ENCODE peak calls at places on chromosomes 7 and 10, in four cellular contexts. One of them, this sample, is unnamed. For H3K4me1, the result is how much of the 10 kb centered on the place peaks cover.

GRCh38 chr10:17009228-17009700 is 120.3 kb downstream of the CUBN start:
- DNase-seq in heart right ventricle: no peak
- DNase-seq in SJSA1: peak
- DNase-seq in fibroblast of lung: peak
- DNase-seq in this sample: no peak

GRCh38 chr7:8434290-8435002 is 1.0 kb downstream of the NXPH1 start:
- DNase-seq in heart right ventricle: no peak
- DNase-seq in SJSA1: no peak
- DNase-seq in fibroblast of lung: no peak
- DNase-seq in this sample: no peak

GRCh38 chr7:9869566-9869965 is 1104.1 kb upstream of the PHF14 start:
- DNase-seq in heart right ventricle: no peak
- DNase-seq in SJSA1: no peak
- DNase-seq in fibroblast of lung: no peak
- DNase-seq in this sample: no peak

GRCh38 chr10:77686096-77686495 is 48.5 kb upstream of the KCNMA1 start:
- DNase-seq in heart right ventricle: no peak
- DNase-seq in SJSA1: no peak
- DNase-seq in fibroblast of lung: no peak
- DNase-seq in this sample: no peak

GRCh38 chr10:132406750-132407149 is 9.8 kb downstream of the PWWP2B start:
- DNase-seq in heart right ventricle: no peak
- DNase-seq in SJSA1: no peak
- DNase-seq in fibroblast of lung: no peak
- DNase-seq in this sample: no peak

GRCh38 chr10:17617031-17617911 is at the start of gene HACD1:
- DNase-seq in heart right ventricle: peak
- DNase-seq in SJSA1: peak
- DNase-seq in fibroblast of lung: peak
- DNase-seq in this sample: peak

GRCh38 chr10:132276706-132277105 is 31.0 kb downstream of the STK32C start:
- DNase-seq in heart right ventricle: no peak
- DNase-seq in SJSA1: no peak
- DNase-seq in fibroblast of lung: no peak
- DNase-seq in this sample: no peak

GRCh38 chr10:12194752-12195271 is 879 bp downstream of the NUDT5 start:
- DNase-seq in heart right ventricle: peak
- DNase-seq in SJSA1: peak
- DNase-seq in fibroblast of lung: peak
- DNase-seq in this sample: peak

GRCh38 chr10:68132391-68132790 is 23.1 kb downstream of the MYPN start:
- DNase-seq in heart right ventricle: no peak
- DNase-seq in SJSA1: no peak
- DNase-seq in fibroblast of lung: no peak
- DNase-seq in this sample: no peak

GRCh38 chr7:83486536-83486935 is 162.4 kb downstream of the SEMA3E start:
- DNase-seq in heart right ventricle: no peak
- DNase-seq in SJSA1: no peak
- DNase-seq in fibroblast of lung: no peak
- DNase-seq in this sample: no peak

GRCh38 chr10:67602268-67602950 is 93.6 kb downstream of the CTNNA3 start:
- DNase-seq in heart right ventricle: no peak
- DNase-seq in SJSA1: peak
- DNase-seq in fibroblast of lung: peak
- DNase-seq in this sample: peak

GRCh38 chr7:19106308-19107141 is 10.9 kb downstream of the TWIST1 start:
- DNase-seq in heart right ventricle: peak
- DNase-seq in SJSA1: peak
- DNase-seq in fibroblast of lung: no peak
- DNase-seq in this sample: no peak

GRCh38 chr7:24381919-24382505 is 98.0 kb downstream of the NPY start:
- DNase-seq in heart right ventricle: no peak
- DNase-seq in SJSA1: no peak
- DNase-seq in fibroblast of lung: peak
- DNase-seq in this sample: peak

GRCh38 chr10:75015440-75015839 is 96.0 kb upstream of the SAMD8 start:
- DNase-seq in heart right ventricle: no peak
- DNase-seq in SJSA1: no peak
- DNase-seq in fibroblast of lung: no peak
- DNase-seq in this sample: peak

GRCh38 chr10:103661198-103661950 is 167.9 kb downstream of the NEURL1 start:
- DNase-seq in heart right ventricle: peak
- DNase-seq in SJSA1: peak
- DNase-seq in fibroblast of lung: peak
- DNase-seq in this sample: no peak

GRCh38 chr10:61068471-61068870 is 124.5 kb upstream of the RHOBTB1 start:
- DNase-seq in heart right ventricle: no peak
- DNase-seq in SJSA1: no peak
- DNase-seq in fibroblast of lung: peak
- DNase-seq in this sample: no peak

GRCh38 chr10:120387326-120387725 is 69.7 kb upstream of the PLPP4 start:
- DNase-seq in heart right ventricle: no peak
- DNase-seq in SJSA1: no peak
- DNase-seq in fibroblast of lung: peak
- DNase-seq in this sample: no peak

GRCh38 chr7:112654322-112655216 is 135.6 kb downstream of the TMEM168 start:
- DNase-seq in heart right ventricle: no peak
- DNase-seq in SJSA1: no peak
- DNase-seq in fibroblast of lung: peak
- DNase-seq in this sample: no peak

GRCh38 chr7:39399458-39399857 is 166.7 kb upstream of the YAE1 start:
- DNase-seq in heart right ventricle: no peak
- DNase-seq in SJSA1: no peak
- DNase-seq in fibroblast of lung: no peak
- DNase-seq in this sample: no peak

GRCh38 chr10:99943908-99944307 is 65.8 kb downstream of the DNMBP start:
- DNase-seq in heart right ventricle: no peak
- DNase-seq in SJSA1: no peak
- DNase-seq in fibroblast of lung: no peak
- DNase-seq in this sample: no peak

GRCh38 chr7:106678795-106679152 is 17.8 kb upstream of the CCDC71L start:
- DNase-seq in heart right ventricle: no peak
- DNase-seq in SJSA1: no peak
- DNase-seq in fibroblast of lung: no peak
- DNase-seq in this sample: no peak

GRCh38 chr10:46539596-46540411 is 16.7 kb downstream of the GPRIN2 start:
- DNase-seq in heart right ventricle: no peak
- DNase-seq in SJSA1: peak
- DNase-seq in fibroblast of lung: peak
- DNase-seq in this sample: no peak
- H3K27ac ChIP-seq in heart right ventricle: no peak
- H3K27ac ChIP-seq in SJSA1: peak
- H3K27ac ChIP-seq in fibroblast of lung: peak
- H3K27ac ChIP-seq in this sample: no peak

GRCh38 chr7:101166603-101166908 is 1.2 kb upstream of the VGF start:
- DNase-seq in heart right ventricle: no peak
- DNase-seq in SJSA1: no peak
- DNase-seq in fibroblast of lung: no peak
- DNase-seq in this sample: no peak

GRCh38 chr7:101168412-101169049 is 3.2 kb upstream of the VGF start:
- DNase-seq in heart right ventricle: no peak
- DNase-seq in SJSA1: no peak
- DNase-seq in fibroblast of lung: no peak
- DNase-seq in this sample: no peak

GRCh38 chr7:101169110-101169837 is 3.9 kb upstream of the VGF start:
- DNase-seq in heart right ventricle: no peak
- DNase-seq in SJSA1: no peak
- DNase-seq in fibroblast of lung: no peak
- DNase-seq in this sample: no peak

GRCh38 chr7:101166909-101167644 is 1.7 kb upstream of the VGF start:
- DNase-seq in heart right ventricle: no peak
- DNase-seq in SJSA1: no peak
- DNase-seq in fibroblast of lung: peak
- DNase-seq in this sample: no peak

GRCh38 chr7:101167645-101168411 is 2.5 kb upstream of the VGF start:
- DNase-seq in heart right ventricle: no peak
- DNase-seq in SJSA1: no peak
- DNase-seq in fibroblast of lung: no peak
- DNase-seq in this sample: no peak
- H3K4me1 ChIP-seq in heart right ventricle: half or more
- H3K4me1 ChIP-seq in SJSA1: half or more
- H3K4me1 ChIP-seq in fibroblast of lung: under half
- H3K4me1 ChIP-seq in this sample: under half

GRCh38 chr7:132095-132482 is 60.3 kb upstream of the FAM20C start:
- DNase-seq in heart right ventricle: no peak
- DNase-seq in SJSA1: no peak
- DNase-seq in fibroblast of lung: no peak
- DNase-seq in this sample: no peak
- H3K27ac ChIP-seq in heart right ventricle: peak
- H3K27ac ChIP-seq in SJSA1: no peak
- H3K27ac ChIP-seq in fibroblast of lung: no peak
- H3K27ac ChIP-seq in this sample: no peak

GRCh38 chr7:16638282-16639265 is 7.0 kb downstream of the ANKMY2 start:
- DNase-seq in heart right ventricle: no peak
- DNase-seq in SJSA1: no peak
- DNase-seq in fibroblast of lung: no peak
- DNase-seq in this sample: no peak
- H3K4me1 ChIP-seq in heart right ventricle: half or more
- H3K4me1 ChIP-seq in SJSA1: under half
- H3K4me1 ChIP-seq in fibroblast of lung: under half
- H3K4me1 ChIP-seq in this sample: under half